ENCODE peak calls at places on chromosomes 13 and 19, in seven cellular contexts. C is EL, F is 8988T, S is DMS79 treated with DMSO at 0.1 percent for 48 hours, I is Daoy, V is endothelial cell, B is T-helper 2 cell. M is an unnamed sample.

GRCh38 chr13:33611016-33611805 is 206.7 kb upstream of the RFC3 start:
- DNase-seq in B (no peak), S (no peak), F (no peak), C (no peak), V (no peak), I (peak), M (no peak)

GRCh38 chr13:112451512-112452379 is 75.6 kb downstream of the SPACA7 start:
- DNase-seq in B (no peak), F (no peak), S (no peak), V (no peak), C (no peak), I (no peak), M (no peak)

GRCh38 chr19:13511947-13512346 is 5.7 kb upstream of the CACNA1A start:
- DNase-seq in C (no peak), F (no peak), S (no peak), B (no peak), V (no peak), I (no peak), M (no peak)

GRCh38 chr19:45003485-45003884 is 2.2 kb downstream of the RELB start:
- DNase-seq in I (no peak), V (no peak), S (no peak), C (no peak), B (no peak), F (no peak), M (no peak)

GRCh38 chr13:73018336-73018735 is 40.5 kb upstream of the KLF5 start:
- DNase-seq in F (no peak), S (no peak), B (no peak), V (no peak), I (no peak), C (peak), M (no peak)

GRCh38 chr13:108227651-108228272 is 9.6 kb downstream of the ABHD13 start:
- DNase-seq in S (peak), C (peak), I (no peak), V (peak), B (no peak), F (no peak), M (no peak)

GRCh38 chr13:99686157-99686572 is 184.9 kb downstream of the TM9SF2 start:
- DNase-seq in S (no peak), I (peak), B (no peak), F (no peak), V (peak), C (peak), M (no peak)

GRCh38 chr13:65036999-65037398 is 2193.1 kb downstream of the PCDH9 start:
- DNase-seq in B (no peak), S (no peak), C (peak), F (no peak), I (no peak), V (no peak), M (no peak)

GRCh38 chr13:40069173-40070044 is 413.9 kb downstream of the COG6 start:
- DNase-seq in B (peak), F (peak), C (peak), V (peak), S (no peak), I (peak), M (peak)

GRCh38 chr19:12872941-12873890 is 8.0 kb downstream of the DNASE2 start:
- DNase-seq in V (no peak), S (no peak), F (no peak), I (no peak), C (peak), B (peak), M (no peak)

GRCh38 chr19:54128796-54129616 is 8.6 kb upstream of the CNOT3 start:
- DNase-seq in V (no peak), F (no peak), I (no peak), B (no peak), S (no peak), C (no peak), M (no peak)

GRCh38 chr13:67048084-67048792 is 181.9 kb downstream of the PCDH9 start:
- DNase-seq in V (peak), B (no peak), S (no peak), C (peak), F (no peak), I (peak), M (no peak)

GRCh38 chr19:53881482-53882390 is at the start of gene PRKCG:
- DNase-seq in B (peak), F (peak), S (peak), I (peak), V (peak), C (peak), M (no peak)

GRCh38 chr13:32272021-32272695 is 43.0 kb downstream of the ZAR1L start:
- DNase-seq in B (no peak), F (no peak), S (no peak), I (no peak), V (no peak), C (no peak), M (no peak)

GRCh38 chr13:49098771-49099512 is 121.2 kb upstream of the MLNR start:
- DNase-seq in I (peak), C (peak), F (no peak), V (no peak), B (no peak), S (no peak), M (no peak)